ENCODE peak calls at places on chromosomes 16 and 17, in seven cellular contexts. One of them, this sample, is unnamed.

GRCh38 chr17:40561871-40562611 is 3.2 kb downstream of the CCR7 start:
- DNase-seq in fibroblast of villous mesenchyme: no peak
- DNase-seq in MM.1S: peak; percentile 71
- DNase-seq in AG09309: no peak
- DNase-seq in lower lobe of right lung: no peak
- DNase-seq in testis: no peak
- DNase-seq in kidney: peak; percentile 46
- DNase-seq in this sample: no peak

GRCh38 chr16:3149630-3150345 is 15.0 kb downstream of the ZNF213 start:
- DNase-seq in lower lobe of right lung: peak; percentile 83
- DNase-seq in MM.1S: no peak
- DNase-seq in testis: peak; percentile 78
- DNase-seq in AG09309: no peak
- DNase-seq in fibroblast of villous mesenchyme: peak; percentile 60
- DNase-seq in kidney: peak; percentile 87
- DNase-seq in this sample: no peak

GRCh38 chr17:72749119-72749572 is 343.3 kb downstream of the SLC39A11 start:
- DNase-seq in AG09309: no peak
- DNase-seq in lower lobe of right lung: no peak
- DNase-seq in fibroblast of villous mesenchyme: no peak
- DNase-seq in MM.1S: no peak
- DNase-seq in testis: no peak
- DNase-seq in kidney: no peak
- DNase-seq in this sample: no peak

GRCh38 chr16:81511371-81511770 is 66.8 kb downstream of the CMIP start:
- DNase-seq in AG09309: no peak
- DNase-seq in testis: no peak
- DNase-seq in fibroblast of villous mesenchyme: peak; percentile 47
- DNase-seq in MM.1S: no peak
- DNase-seq in kidney: no peak
- DNase-seq in lower lobe of right lung: no peak
- DNase-seq in this sample: peak; percentile 83

GRCh38 chr17:2406903-2407790 is 6.3 kb upstream of the MNT start:
- DNase-seq in lower lobe of right lung: peak; percentile 49
- DNase-seq in fibroblast of villous mesenchyme: peak; percentile 94
- DNase-seq in AG09309: peak; percentile 66
- DNase-seq in kidney: peak; percentile 91
- DNase-seq in testis: peak; percentile 84
- DNase-seq in MM.1S: no peak
- DNase-seq in this sample: no peak

GRCh38 chr17:73821665-73822064 is 177.4 kb upstream of the SDK2 start:
- DNase-seq in kidney: no peak
- DNase-seq in testis: no peak
- DNase-seq in fibroblast of villous mesenchyme: no peak
- DNase-seq in lower lobe of right lung: no peak
- DNase-seq in AG09309: no peak
- DNase-seq in MM.1S: no peak
- DNase-seq in this sample: no peak

GRCh38 chr17:40794466-40794865 is 5.3 kb downstream of the KRT28 start:
- DNase-seq in AG09309: no peak
- DNase-seq in testis: no peak
- DNase-seq in fibroblast of villous mesenchyme: no peak
- DNase-seq in lower lobe of right lung: no peak
- DNase-seq in MM.1S: no peak
- DNase-seq in kidney: no peak
- DNase-seq in this sample: no peak

GRCh38 chr17:77314601-77315000 is 173.8 kb downstream of the SEC14L1 start:
- DNase-seq in kidney: peak; percentile 62
- DNase-seq in testis: no peak
- DNase-seq in AG09309: no peak
- DNase-seq in lower lobe of right lung: peak; percentile 28
- DNase-seq in MM.1S: no peak
- DNase-seq in fibroblast of villous mesenchyme: no peak
- DNase-seq in this sample: no peak

GRCh38 chr16:87802670-87803069 is 36.9 kb upstream of the KLHDC4 start:
- DNase-seq in kidney: no peak
- DNase-seq in AG09309: no peak
- DNase-seq in testis: no peak
- DNase-seq in lower lobe of right lung: no peak
- DNase-seq in MM.1S: no peak
- DNase-seq in fibroblast of villous mesenchyme: no peak
- DNase-seq in this sample: no peak

GRCh38 chr17:63066158-63066808 is 100.2 kb downstream of the TANC2 start:
- DNase-seq in kidney: peak; percentile 33
- DNase-seq in fibroblast of villous mesenchyme: no peak
- DNase-seq in MM.1S: no peak
- DNase-seq in AG09309: no peak
- DNase-seq in testis: no peak
- DNase-seq in lower lobe of right lung: no peak
- DNase-seq in this sample: no peak

GRCh38 chr16:66515543-66516171 is 34.3 kb downstream of the TK2 start:
- DNase-seq in MM.1S: peak; percentile 56
- DNase-seq in testis: no peak
- DNase-seq in lower lobe of right lung: no peak
- DNase-seq in AG09309: no peak
- DNase-seq in kidney: no peak
- DNase-seq in fibroblast of villous mesenchyme: peak; percentile 40
- DNase-seq in this sample: no peak

GRCh38 chr17:34750004-34750403 is 170.6 kb downstream of the TMEM132E start:
- DNase-seq in MM.1S: peak; percentile 7
- DNase-seq in fibroblast of villous mesenchyme: no peak
- DNase-seq in AG09309: no peak
- DNase-seq in kidney: no peak
- DNase-seq in testis: no peak
- DNase-seq in lower lobe of right lung: no peak
- DNase-seq in this sample: no peak

GRCh38 chr17:37518816-37519215 is 29.1 kb downstream of the DUSP14 start:
- DNase-seq in AG09309: no peak
- DNase-seq in MM.1S: no peak
- DNase-seq in kidney: no peak
- DNase-seq in lower lobe of right lung: no peak
- DNase-seq in fibroblast of villous mesenchyme: peak; percentile 22
- DNase-seq in testis: no peak
- DNase-seq in this sample: no peak

GRCh38 chr16:85308585-85309540 is 196.6 kb upstream of the CIBAR2 start:
- DNase-seq in AG09309: no peak
- DNase-seq in testis: no peak
- DNase-seq in fibroblast of villous mesenchyme: no peak
- DNase-seq in kidney: no peak
- DNase-seq in lower lobe of right lung: no peak
- DNase-seq in MM.1S: no peak
- DNase-seq in this sample: no peak

GRCh38 chr16:80996688-80997138 is 10.0 kb downstream of the CMC2 start:
- DNase-seq in AG09309: no peak
- DNase-seq in lower lobe of right lung: no peak
- DNase-seq in testis: no peak
- DNase-seq in MM.1S: no peak
- DNase-seq in kidney: no peak
- DNase-seq in fibroblast of villous mesenchyme: no peak
- DNase-seq in this sample: no peak

GRCh38 chr16:1334739-1335138 is 1.3 kb downstream of the BAIAP3 start:
- DNase-seq in testis: no peak
- DNase-seq in lower lobe of right lung: no peak
- DNase-seq in AG09309: no peak
- DNase-seq in MM.1S: no peak
- DNase-seq in kidney: no peak
- DNase-seq in fibroblast of villous mesenchyme: no peak
- DNase-seq in this sample: no peak

GRCh38 chr17:76972046-76972641 is 103.9 kb downstream of the MGAT5B start:
- DNase-seq in MM.1S: no peak
- DNase-seq in fibroblast of villous mesenchyme: no peak
- DNase-seq in kidney: no peak
- DNase-seq in testis: no peak
- DNase-seq in AG09309: no peak
- DNase-seq in lower lobe of right lung: no peak
- DNase-seq in this sample: no peak

GRCh38 chr16:89471225-89471624 is 19.1 kb downstream of the ANKRD11 start:
- DNase-seq in AG09309: peak; percentile 29
- DNase-seq in fibroblast of villous mesenchyme: peak; percentile 84
- DNase-seq in kidney: no peak
- DNase-seq in testis: no peak
- DNase-seq in lower lobe of right lung: no peak
- DNase-seq in MM.1S: no peak
- DNase-seq in this sample: no peak

GRCh38 chr17:9467518-9467917 is 108.1 kb downstream of the STX8 start:
- DNase-seq in testis: peak; percentile 61
- DNase-seq in MM.1S: no peak
- DNase-seq in lower lobe of right lung: no peak
- DNase-seq in kidney: no peak
- DNase-seq in AG09309: no peak
- DNase-seq in fibroblast of villous mesenchyme: no peak
- DNase-seq in this sample: no peak

GRCh38 chr16:31052131-31052530 is 18.8 kb downstream of the STX4 start:
- DNase-seq in fibroblast of villous mesenchyme: peak; percentile 97
- DNase-seq in AG09309: peak; percentile 79
- DNase-seq in lower lobe of right lung: no peak
- DNase-seq in testis: no peak
- DNase-seq in kidney: no peak
- DNase-seq in MM.1S: no peak
- DNase-seq in this sample: peak; percentile 90

GRCh38 chr17:34556951-34557350 is 22.4 kb upstream of the TMEM132E start:
- DNase-seq in fibroblast of villous mesenchyme: no peak
- DNase-seq in lower lobe of right lung: no peak
- DNase-seq in AG09309: no peak
- DNase-seq in MM.1S: no peak
- DNase-seq in testis: no peak
- DNase-seq in kidney: no peak
- DNase-seq in this sample: no peak

GRCh38 chr17:48642059-48642842 is 16.1 kb upstream of the HOXB9 start:
- DNase-seq in testis: no peak
- DNase-seq in AG09309: no peak
- DNase-seq in fibroblast of villous mesenchyme: no peak
- DNase-seq in lower lobe of right lung: no peak
- DNase-seq in MM.1S: no peak
- DNase-seq in kidney: no peak
- DNase-seq in this sample: no peak

GRCh38 chr16:61813339-61813738 is 222.9 kb downstream of the CDH8 start:
- DNase-seq in kidney: no peak
- DNase-seq in MM.1S: no peak
- DNase-seq in AG09309: no peak
- DNase-seq in fibroblast of villous mesenchyme: no peak
- DNase-seq in lower lobe of right lung: no peak
- DNase-seq in testis: peak; percentile 54
- DNase-seq in this sample: no peak
- TF ChIP-seq CTCF in kidney: no peak
- TF ChIP-seq CTCF in MM.1S: no peak
- TF ChIP-seq CTCF in AG09309: no peak
- TF ChIP-seq CTCF in fibroblast of villous mesenchyme: no peak
- TF ChIP-seq CTCF in lower lobe of right lung: no peak
- TF ChIP-seq CTCF in testis: no peak
- TF ChIP-seq CTCF in this sample: no peak

DNA sequence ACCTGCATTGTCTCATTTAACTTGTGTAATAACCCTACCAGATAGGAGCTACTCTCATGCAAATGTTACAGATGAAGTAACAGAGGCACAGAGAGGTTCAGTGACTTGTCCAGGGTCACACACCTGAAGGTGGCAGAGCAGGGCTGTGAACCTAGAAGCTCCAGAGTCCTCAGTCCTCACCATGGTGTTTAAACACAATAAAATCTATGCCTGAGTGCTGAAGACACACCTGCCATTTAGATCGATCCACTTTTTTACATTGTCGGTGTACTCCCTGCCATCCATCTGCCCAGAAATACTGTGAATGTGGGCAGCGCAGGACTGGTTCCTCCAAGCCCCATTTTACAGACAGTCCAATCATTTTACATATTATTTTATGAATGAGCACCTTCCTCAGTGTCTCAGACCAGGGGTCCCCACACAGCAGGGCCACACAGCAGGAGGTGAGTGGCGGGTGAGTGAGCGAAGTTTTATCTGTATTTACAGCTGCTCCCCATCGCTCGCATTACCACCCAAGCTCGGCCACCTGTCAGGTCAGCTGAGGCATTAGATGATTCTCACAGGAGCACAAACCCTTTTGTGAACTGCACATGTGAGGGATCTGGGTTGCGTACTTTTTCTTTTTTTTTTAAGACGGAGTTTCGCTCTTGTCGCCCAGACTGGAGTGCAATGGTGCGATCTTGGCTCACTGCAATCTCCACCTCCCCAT is 5.6 kb downstream of the IL4R start:
- DNase-seq in fibroblast of villous mesenchyme: no peak
- DNase-seq in MM.1S: no peak
- DNase-seq in AG09309: no peak
- DNase-seq in lower lobe of right lung: no peak
- DNase-seq in kidney: peak; percentile 55
- DNase-seq in testis: no peak
- DNase-seq in this sample: no peak
- H3K4me3 ChIP-seq in fibroblast of villous mesenchyme: no peak overlapping the region
- H3K4me3 ChIP-seq in MM.1S: no peak overlapping the region
- H3K4me3 ChIP-seq in AG09309: no peak overlapping the region
- H3K4me3 ChIP-seq in lower lobe of right lung: peak overlapping the region; percentile 97
- H3K4me3 ChIP-seq in kidney: no peak overlapping the region
- H3K4me3 ChIP-seq in testis: no peak overlapping the region
- H3K4me3 ChIP-seq in this sample: no peak overlapping the region

GRCh38 chr17:46802831-46803230 is 15.7 kb downstream of the WNT3 start:
- DNase-seq in fibroblast of villous mesenchyme: no peak
- DNase-seq in MM.1S: no peak
- DNase-seq in testis: no peak
- DNase-seq in lower lobe of right lung: no peak
- DNase-seq in kidney: no peak
- DNase-seq in AG09309: no peak
- DNase-seq in this sample: no peak
- TF ChIP-seq CTCF in fibroblast of villous mesenchyme: no peak
- TF ChIP-seq CTCF in MM.1S: no peak
- TF ChIP-seq CTCF in testis: no peak
- TF ChIP-seq CTCF in lower lobe of right lung: no peak
- TF ChIP-seq CTCF in kidney: no peak
- TF ChIP-seq CTCF in AG09309: no peak
- TF ChIP-seq CTCF in this sample: no peak

GRCh38 chr17:74922694-74923537 is at the start of gene USH1G:
- DNase-seq in fibroblast of villous mesenchyme: no peak
- DNase-seq in AG09309: no peak
- DNase-seq in kidney: peak; percentile 40
- DNase-seq in testis: peak; percentile 63
- DNase-seq in MM.1S: no peak
- DNase-seq in lower lobe of right lung: no peak
- DNase-seq in this sample: no peak
- H3K4me3 ChIP-seq in fibroblast of villous mesenchyme: peak within 1 kb of the TSS; percentile 27
- H3K4me3 ChIP-seq in AG09309: no peak within 1 kb of the TSS
- H3K4me3 ChIP-seq in kidney: peak within 1 kb of the TSS; percentile 37
- H3K4me3 ChIP-seq in testis: peak within 1 kb of the TSS; percentile 22
- H3K4me3 ChIP-seq in MM.1S: peak within 1 kb of the TSS; percentile 37
- H3K4me3 ChIP-seq in lower lobe of right lung: peak within 1 kb of the TSS; percentile 47
- H3K4me3 ChIP-seq in this sample: no peak within 1 kb of the TSS

GRCh38 chr17:60639019-60639330 is 38.7 kb upstream of the BCAS3 start:
- DNase-seq in kidney: no peak
- DNase-seq in lower lobe of right lung: no peak
- DNase-seq in MM.1S: no peak
- DNase-seq in fibroblast of villous mesenchyme: no peak
- DNase-seq in AG09309: no peak
- DNase-seq in testis: no peak
- DNase-seq in this sample: no peak
- TF ChIP-seq CTCF in kidney: no peak
- TF ChIP-seq CTCF in lower lobe of right lung: no peak
- TF ChIP-seq CTCF in MM.1S: no peak
- TF ChIP-seq CTCF in fibroblast of villous mesenchyme: no peak
- TF ChIP-seq CTCF in AG09309: no peak
- TF ChIP-seq CTCF in testis: no peak
- TF ChIP-seq CTCF in this sample: no peak

GRCh38 chr16:11581677-11582076 is 5.0 kb downstream of the LITAF start:
- DNase-seq in lower lobe of right lung: no peak
- DNase-seq in fibroblast of villous mesenchyme: no peak
- DNase-seq in AG09309: no peak
- DNase-seq in testis: no peak
- DNase-seq in MM.1S: peak; percentile 32
- DNase-seq in kidney: no peak
- DNase-seq in this sample: no peak
- H3K4me3 ChIP-seq in lower lobe of right lung: no peak overlapping the region
- H3K4me3 ChIP-seq in fibroblast of villous mesenchyme: no peak overlapping the region
- H3K4me3 ChIP-seq in AG09309: no peak overlapping the region
- H3K4me3 ChIP-seq in testis: no peak overlapping the region
- H3K4me3 ChIP-seq in MM.1S: peak overlapping the region; percentile 35
- H3K4me3 ChIP-seq in kidney: no peak overlapping the region
- H3K4me3 ChIP-seq in this sample: no peak overlapping the region

This sample was measured in HFF-Myc.